ENCODE peak calls at places on chromosomes 12 and 14, in six cellular contexts. D is MM.1S, O is SK-N-SH, I is OCI-LY7, K is GM23248, Z is PC-3. W is an unnamed sample.

GRCh38 chr14:70188292-70188607 is 501 bp downstream of the SLC8A3 start:
- DNase-seq in O (peak), K (peak), Z (no peak), I (no peak), D (no peak), W (peak)

GRCh38 chr14:91523972-91524371 is 13.9 kb upstream of the PPP4R3A start:
- DNase-seq in K (no peak), O (no peak), Z (no peak), I (no peak), D (no peak), W (no peak)

GRCh38 chr12:113051759-113052158 is 4.8 kb upstream of the DTX1 start:
- DNase-seq in K (no peak), O (no peak), D (no peak), I (peak), Z (no peak), W (no peak)

GRCh38 chr12:7806863-7807487 is 17.8 kb downstream of the NANOG start:
- DNase-seq in Z (peak), O (peak), I (peak), D (peak), K (peak), W (peak)

GRCh38 chr12:110637869-110638441 is 24.0 kb downstream of the TCTN1 start:
- DNase-seq in Z (no peak), O (no peak), K (no peak), I (no peak), D (no peak), W (no peak)

GRCh38 chr12:71128191-71128590 is 29.6 kb downstream of the TSPAN8 start:
- DNase-seq in I (no peak), K (no peak), D (no peak), O (no peak), Z (no peak), W (peak)

GRCh38 chr14:75392686-75393641 is 34.9 kb upstream of the JDP2 start:
- DNase-seq in O (no peak), D (no peak), K (no peak), Z (no peak), I (no peak), W (no peak)

GRCh38 chr14:65103150-65103760 is 938 bp upstream of the MAX start:
- DNase-seq in I (peak), K (peak), O (peak), Z (peak), D (peak), W (peak)

GRCh38 chr14:74660167-74660566 is 48.1 kb upstream of the LTBP2 start:
- DNase-seq in K (no peak), Z (peak), O (no peak), D (no peak), I (no peak), W (no peak)

GRCh38 chr14:104262515-104263514 is 124.4 kb downstream of the KIF26A start:
- DNase-seq in O (no peak), K (no peak), Z (no peak), I (no peak), D (no peak), W (no peak)

GRCh38 chr12:2276288-2276842 is 223.6 kb downstream of the CACNA1C start:
- DNase-seq in Z (no peak), O (no peak), I (no peak), D (no peak), K (peak), W (no peak)

GRCh38 chr12:20268771-20269170 is 99.6 kb upstream of the PDE3A start:
- DNase-seq in K (no peak), D (no peak), Z (no peak), O (no peak), I (no peak), W (no peak)

GRCh38 chr12:114479831-114480230 is 73.9 kb upstream of the TBX5 start:
- DNase-seq in O (no peak), D (no peak), K (peak), I (no peak), Z (no peak), W (peak)

GRCh38 chr12:47736877-47737676 is 11.8 kb upstream of the ENDOU start:
- DNase-seq in I (no peak), Z (no peak), K (peak), D (no peak), O (peak), W (no peak)

GRCh38 chr14:76926521-76927251 is 100.5 kb downstream of the LRRC74A start:
- DNase-seq in K (peak), I (peak), D (peak), Z (no peak), O (peak), W (peak)

GRCh38 chr12:105433804-105434203 is 103.3 kb downstream of the C12orf75 start:
- DNase-seq in O (no peak), D (no peak), K (peak), Z (peak), I (no peak), W (no peak)

GRCh38 chr12:100186071-100186470 is 14.5 kb upstream of the ACTR6 start:
- DNase-seq in I (no peak), O (no peak), Z (no peak), D (no peak), K (peak), W (no peak)

GRCh38 chr14:34682787-34683321 is 31.5 kb downstream of the CFL2 start:
- DNase-seq in Z (no peak), O (no peak), D (no peak), I (peak), K (no peak), W (no peak)

GRCh38 chr12:20798561-20798960 is 11.9 kb upstream of the SLCO1B3 start:
- DNase-seq in I (peak), O (peak), D (peak), K (peak), Z (peak), W (peak)

GRCh38 chr12:46357438-46358324 is 14.9 kb downstream of the SLC38A2 start:
- DNase-seq in D (no peak), I (no peak), O (no peak), K (peak), Z (peak), W (no peak)

GRCh38 chr12:130680451-130680990 is 35.6 kb downstream of the RIMBP2 start:
- DNase-seq in D (no peak), O (no peak), K (no peak), Z (no peak), I (no peak), W (no peak)

GRCh38 chr14:68950111-68950510 is 29.0 kb downstream of the ACTN1 start:
- DNase-seq in Z (no peak), I (no peak), D (no peak), K (peak), O (no peak), W (no peak)

GRCh38 chr12:50572275-50572674 is 67.5 kb downstream of the DIP2B start:
- DNase-seq in Z (peak), D (no peak), K (peak), O (peak), I (no peak), W (no peak)

GRCh38 chr12:54882074-54882473 is 27.8 kb downstream of the MUCL1 start:
- DNase-seq in D (no peak), O (no peak), K (no peak), Z (peak), I (no peak), W (no peak)

GRCh38 chr14:37584211-37585100 is 10.6 kb downstream of the FOXA1 start:
- DNase-seq in I (no peak), Z (peak), O (no peak), K (no peak), D (no peak), W (no peak)

GRCh38 chr14:28719130-28719529 is 47.5 kb upstream of the FOXG1 start:
- DNase-seq in K (no peak), D (no peak), O (no peak), Z (no peak), I (no peak), W (no peak)

GRCh38 chr12:91753649-91754048 is 392.0 kb downstream of the BTG1 start:
- DNase-seq in O (no peak), D (no peak), K (no peak), Z (no peak), I (no peak), W (no peak)

GRCh38 chr12:95335948-95336347 is 118.3 kb downstream of the VEZT start:
- DNase-seq in I (no peak), Z (peak), K (no peak), O (no peak), D (no peak), W (no peak)

GRCh38 chr14:27427796-27428195 is 830.0 kb upstream of the NOVA1 start:
- DNase-seq in K (peak), D (no peak), O (no peak), I (no peak), Z (peak), W (no peak)

GRCh38 chr12:107331912-107332311 is 238.6 kb upstream of the CRY1 start:
- DNase-seq in O (no peak), I (no peak), Z (no peak), D (no peak), K (no peak), W (no peak)

GRCh38 chr12:30925607-30926242 is 823 bp upstream of the TSPAN11 start:
- DNase-seq in D (no peak), Z (no peak), I (no peak), O (no peak), K (no peak), W (peak)

GRCh38 chr12:45745861-45746277 is 16.4 kb downstream of the ARID2 start:
- DNase-seq in I (peak), D (peak), O (peak), Z (peak), K (peak), W (no peak)

GRCh38 chr12:72642726-72643125 is 370.6 kb downstream of the TRHDE start:
- DNase-seq in O (no peak), Z (no peak), D (no peak), I (no peak), K (no peak), W (no peak)

GRCh38 chr12:48973531-48973930 is 2.0 kb upstream of the WNT10B start:
- DNase-seq in I (no peak), O (peak), D (no peak), K (peak), Z (no peak), W (peak)

GRCh38 chr12:54038760-54039414 is 6.0 kb downstream of the HOXC5 start:
- DNase-seq in I (no peak), Z (peak), O (no peak), K (no peak), D (no peak), W (peak)

GRCh38 chr14:72607386-72608125 is 286.3 kb downstream of the DPF3 start:
- DNase-seq in I (no peak), Z (no peak), O (no peak), K (peak), D (no peak), W (no peak)

GRCh38 chr12:120784804-120785203 is 59.2 kb downstream of the ACADS start:
- DNase-seq in D (no peak), K (no peak), I (no peak), Z (no peak), O (no peak), W (no peak)

GRCh38 chr12:124686001-124686884 is 118.8 kb upstream of the NCOR2 start:
- DNase-seq in D (no peak), Z (peak), I (no peak), K (peak), O (no peak), W (no peak)

GRCh38 chr14:32109676-32110075 is 32.6 kb downstream of the ARHGAP5 start:
- DNase-seq in D (no peak), O (no peak), Z (no peak), K (peak), I (no peak), W (no peak)

GRCh38 chr14:91257328-91258020 is 13.0 kb upstream of the GPR68 start:
- DNase-seq in O (peak), D (no peak), I (no peak), K (no peak), Z (no peak), W (peak)

GRCh38 chr12:108826807-108827721 is 30.3 kb downstream of the SSH1 start:
- DNase-seq in D (no peak), Z (no peak), O (peak), K (peak), I (no peak), W (no peak)

GRCh38 chr12:108825205-108825950 is 32.0 kb downstream of the SSH1 start:
- DNase-seq in K (peak), O (no peak), D (peak), Z (no peak), I (no peak), W (no peak)

GRCh38 chr12:108826115-108826806 is 31.1 kb downstream of the SSH1 start:
- DNase-seq in K (peak), Z (no peak), O (peak), D (peak), I (no peak), W (no peak)

GRCh38 chr12:108828774-108829173 is 28.6 kb downstream of the SSH1 start:
- DNase-seq in Z (no peak), K (peak), D (no peak), I (no peak), O (no peak), W (no peak)

GRCh38 chr12:108827941-108828340 is 29.4 kb downstream of the SSH1 start:
- DNase-seq in D (no peak), O (no peak), I (no peak), K (no peak), Z (no peak), W (no peak)
- H3K27ac ChIP-seq in D (no peak), O (peak), I (no peak), K (peak), Z (no peak), W (no peak)

DNA sequence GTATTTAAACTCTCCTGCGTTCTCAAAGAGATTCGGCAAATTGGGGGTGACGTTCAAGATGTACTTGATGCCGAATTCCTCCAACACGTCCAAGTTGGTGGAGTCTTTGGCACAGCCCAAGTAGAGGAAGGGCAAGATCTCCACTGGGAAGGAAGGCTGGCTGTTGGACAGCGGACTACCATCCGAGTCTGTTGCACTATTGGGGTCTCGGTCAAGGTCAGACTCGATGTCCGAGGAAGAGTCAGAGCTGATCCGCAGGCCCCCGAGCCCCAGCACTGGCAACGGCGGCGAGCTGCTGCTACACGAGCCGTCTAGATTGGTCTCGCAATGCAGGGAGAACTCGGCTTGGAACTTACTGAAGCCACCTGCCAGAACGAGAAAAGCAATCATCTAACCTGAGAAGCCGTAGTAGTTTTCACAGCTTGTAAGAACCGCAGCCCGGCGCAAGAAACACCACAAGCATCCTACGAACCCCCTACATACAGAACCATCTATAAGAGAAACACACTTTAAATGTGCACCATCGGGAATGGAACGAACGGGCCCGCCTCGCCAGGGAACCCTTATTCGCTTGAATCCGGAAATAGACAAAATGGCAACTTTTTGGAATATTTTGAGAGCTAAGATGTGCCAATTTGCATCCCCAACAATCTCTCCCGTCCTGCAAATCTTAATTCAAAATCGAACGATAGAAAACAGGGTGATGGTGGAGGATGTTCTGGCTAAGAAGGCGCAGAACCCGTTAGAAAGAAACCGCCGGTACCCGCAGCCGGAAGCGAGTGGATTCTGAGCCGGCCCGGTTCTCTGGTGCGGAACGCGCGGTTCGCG is 1.4 kb downstream of the DUSP6 start:
- DNase-seq in I (no peak), Z (no peak), K (peak), D (peak), O (no peak), W (peak)
- TF ChIP-seq EZH2phosphoT487 in I (peak), Z (no peak), K (no peak), D (no peak), O (no peak), W (no peak)

GRCh38 chr14:22600027-22600426 is 1.9 kb downstream of the ABHD4 start:
- DNase-seq in K (no peak), O (no peak), Z (no peak), I (no peak), D (peak), W (no peak)
- H3K4me2 ChIP-seq in K (peak), O (no peak), Z (peak), I (peak), D (peak), W (no peak)

GRCh38 chr14:54447231-54447692 is 6.1 kb upstream of the CNIH1 start:
- DNase-seq in D (no peak), I (no peak), Z (peak), O (no peak), K (peak), W (no peak)

GRCh38 chr14:54453252-54453651 is 12.1 kb upstream of the CNIH1 start:
- DNase-seq in D (no peak), O (no peak), K (no peak), Z (no peak), I (no peak), W (no peak)

GRCh38 chr14:54451961-54452360 is 10.8 kb upstream of the CNIH1 start:
- DNase-seq in Z (no peak), D (no peak), I (no peak), K (no peak), O (no peak), W (no peak)

GRCh38 chr14:54451178-54451601 is 10.0 kb upstream of the CNIH1 start:
- DNase-seq in D (no peak), O (no peak), I (no peak), K (no peak), Z (no peak), W (no peak)

GRCh38 chr14:54450535-54450934 is 9.4 kb upstream of the CNIH1 start:
- DNase-seq in Z (no peak), O (peak), I (peak), K (peak), D (peak), W (no peak)
- H3K27ac ChIP-seq in Z (no peak), O (peak), I (no peak), K (peak), D (no peak), W (no peak)

W was measured in neural progenitor cell.